ENCODE peak calls at places on chromosomes 12 and 14, in four cellular contexts. F, J, Z and D are unnamed samples.

GRCh38 chr12:119314290-119314689 is 20.2 kb upstream of the CCDC60 start:
- ATAC-seq in F (no peak), Z (peak), J (no peak), D (no peak)

GRCh38 chr14:50823051-50823762 is 7.8 kb downstream of the NIN start:
- ATAC-seq in F (peak), Z (no peak), J (peak), D (no peak)

GRCh38 chr12:99810718-99811593 is 163.4 kb downstream of the GARIN6 start:
- ATAC-seq in J (peak), F (no peak), Z (no peak), D (no peak)

GRCh38 chr14:94599656-94600004 is 12.6 kb upstream of the SERPINA3 start:
- ATAC-seq in Z (no peak), J (no peak), F (peak), D (no peak)

GRCh38 chr12:109952873-109953272 is 43.3 kb downstream of the GIT2 start:
- ATAC-seq in F (no peak), J (no peak), Z (no peak), D (no peak)

GRCh38 chr14:65032319-65032718 is 45.6 kb downstream of the FNTB start:
- ATAC-seq in Z (no peak), F (peak), J (no peak), D (no peak)

GRCh38 chr12:102964872-102965271 is 7.4 kb downstream of the ASCL1 start:
- ATAC-seq in Z (no peak), F (peak), J (peak), D (no peak)

GRCh38 chr12:77202457-77203060 is 137.2 kb upstream of the E2F7 start:
- ATAC-seq in F (no peak), Z (no peak), J (no peak), D (no peak)

GRCh38 chr12:563250-563781 is 99.9 kb downstream of the NINJ2 start:
- ATAC-seq in J (no peak), F (no peak), Z (no peak), D (no peak)

GRCh38 chr12:43210437-43211197 is 341.4 kb downstream of the ADAMTS20 start:
- ATAC-seq in F (no peak), J (peak), Z (no peak), D (no peak)

GRCh38 chr12:114415525-114415868 is 9.6 kb upstream of the TBX5 start:
- ATAC-seq in Z (no peak), J (no peak), F (no peak), D (no peak)

GRCh38 chr12:25194211-25194610 is 749 bp downstream of the DNAI7 start:
- ATAC-seq in Z (no peak), J (no peak), F (no peak), D (no peak)

GRCh38 chr14:106802413-106803364 is 1276.3 kb downstream of the TMEM121 start:
- ATAC-seq in F (no peak), J (no peak), Z (no peak), D (no peak)

GRCh38 chr14:105962532-105962931 is 436.1 kb downstream of the TMEM121 start:
- ATAC-seq in F (no peak), Z (no peak), J (no peak), D (no peak)

GRCh38 chr14:97025722-97026121 is 228.5 kb downstream of the VRK1 start:
- ATAC-seq in Z (no peak), F (no peak), J (no peak), D (no peak)

GRCh38 chr12:50192241-50192640 is 25.1 kb upstream of the CERS5 start:
- ATAC-seq in Z (no peak), J (no peak), F (no peak), D (no peak)

GRCh38 chr12:20367731-20368652 is at the start of gene PDE3A:
- ATAC-seq in F (peak), Z (no peak), J (peak), D (peak)

GRCh38 chr12:54216580-54217308 is 28.0 kb upstream of the SMUG1 start:
- ATAC-seq in J (peak), F (peak), Z (peak), D (peak)

GRCh38 chr12:114869091-114869834 is 185.3 kb upstream of the TBX3 start:
- ATAC-seq in F (no peak), Z (no peak), J (no peak), D (no peak)

GRCh38 chr14:68890173-68890931 is 88.8 kb downstream of the ACTN1 start:
- ATAC-seq in F (no peak), Z (no peak), J (no peak), D (no peak)

GRCh38 chr12:32612658-32613614 is 66.2 kb upstream of the DNM1L start:
- ATAC-seq in F (no peak), J (no peak), Z (no peak), D (no peak)

GRCh38 chr12:22415342-22416309 is 81.1 kb upstream of the ST8SIA1 start:
- ATAC-seq in Z (no peak), F (peak), J (peak), D (peak)

GRCh38 chr14:58878740-58879139 is 241.0 kb downstream of the DACT1 start:
- ATAC-seq in J (no peak), Z (no peak), F (no peak), D (no peak)

GRCh38 chr14:74846168-74846567 is 29.8 kb downstream of the PROX2 start:
- ATAC-seq in J (no peak), Z (no peak), F (no peak), D (no peak)

GRCh38 chr12:19307451-19307850 is 131.8 kb upstream of the AEBP2 start:
- ATAC-seq in J (no peak), F (no peak), Z (no peak), D (no peak)

GRCh38 chr12:49089831-49090773 is 4.5 kb downstream of the DHH start:
- ATAC-seq in J (no peak), Z (peak), F (no peak), D (no peak)
- TF ChIP-seq CTCF in J (peak), Z (no peak), F (no peak), D (no peak)

GRCh38 chr14:24315807-24316596 is 4.7 kb downstream of the LTB4R start:
- ATAC-seq in Z (peak), F (peak), J (peak), D (peak)
- H3K4me3 ChIP-seq in Z (no peak), F (no peak), J (peak), D (peak)

GRCh38 chr12:15818418-15818817 is 29.2 kb upstream of the EPS8 start:
- ATAC-seq in F (no peak), J (no peak), Z (no peak), D (no peak)

GRCh38 chr12:15811192-15812127 is 22.3 kb upstream of the EPS8 start:
- ATAC-seq in F (no peak), Z (no peak), J (no peak), D (no peak)

GRCh38 chr12:15819644-15820437 is 30.7 kb upstream of the EPS8 start:
- ATAC-seq in F (no peak), J (peak), Z (no peak), D (no peak)

GRCh38 chr12:15815730-15816129 is 26.5 kb upstream of the EPS8 start:
- ATAC-seq in Z (no peak), F (no peak), J (no peak), D (no peak)
- TF ChIP-seq CTCF in Z (no peak), F (no peak), J (no peak), D (no peak)

GRCh38 chr12:116346222-116346621 is 68.7 kb upstream of the MED13L start:
- ATAC-seq in F (no peak), J (peak), Z (peak), D (no peak)
- H3K4me3 ChIP-seq in F (no peak), J (no peak), Z (no peak), D (no peak)

GRCh38 chr12:124432376-124432775 is 135.0 kb downstream of the NCOR2 start:
- ATAC-seq in Z (no peak), F (no peak), J (peak), D (no peak)

GRCh38 chr12:124433906-124434305 is 133.5 kb downstream of the NCOR2 start:
- ATAC-seq in J (no peak), Z (no peak), F (no peak), D (no peak)

GRCh38 chr12:124434951-124435805 is 132.2 kb downstream of the NCOR2 start:
- ATAC-seq in F (no peak), Z (no peak), J (no peak), D (no peak)

GRCh38 chr12:124434364-124434763 is 133.0 kb downstream of the NCOR2 start:
- ATAC-seq in Z (no peak), J (no peak), F (no peak), D (no peak)

DNA sequence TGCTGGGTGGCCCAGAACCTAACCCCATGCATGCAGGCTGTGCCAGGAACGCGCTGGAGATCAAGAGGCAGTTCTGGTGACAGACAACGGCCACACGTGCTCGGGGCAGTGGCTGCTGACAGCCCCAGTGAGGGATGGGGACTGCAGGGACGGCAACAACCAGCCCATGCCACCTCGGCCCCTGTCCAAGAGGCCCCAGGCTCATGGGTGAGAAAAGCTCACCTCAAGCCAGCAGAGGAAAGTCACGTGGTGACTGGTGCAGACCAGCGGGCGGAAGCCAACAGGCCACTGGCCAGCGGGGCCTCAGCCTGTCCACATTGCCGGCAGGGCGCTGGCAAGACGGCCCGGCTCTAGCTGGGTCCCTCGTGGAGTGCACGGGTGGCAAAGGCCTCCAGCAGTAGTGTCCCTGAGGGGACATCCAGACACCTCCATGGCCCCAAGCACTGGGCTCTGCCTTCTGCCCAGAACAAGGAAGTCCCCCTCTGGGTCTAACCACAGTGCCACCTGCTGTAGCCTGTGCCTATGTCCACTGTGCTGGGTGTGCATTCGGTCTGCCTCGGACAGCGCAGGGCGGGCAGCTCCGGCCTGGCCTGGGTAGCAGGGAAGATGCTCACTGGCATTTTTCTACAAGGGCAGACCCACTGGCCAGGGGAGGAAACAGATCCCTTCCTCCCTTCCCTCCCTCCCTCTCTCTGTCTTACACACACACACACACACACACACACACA is 134.1 kb downstream of the NCOR2 start:
- ATAC-seq in Z (peak), J (peak), F (no peak), D (peak)
- TF ChIP-seq CTCF in Z (no peak), J (no peak), F (no peak), D (no peak)

DNA sequence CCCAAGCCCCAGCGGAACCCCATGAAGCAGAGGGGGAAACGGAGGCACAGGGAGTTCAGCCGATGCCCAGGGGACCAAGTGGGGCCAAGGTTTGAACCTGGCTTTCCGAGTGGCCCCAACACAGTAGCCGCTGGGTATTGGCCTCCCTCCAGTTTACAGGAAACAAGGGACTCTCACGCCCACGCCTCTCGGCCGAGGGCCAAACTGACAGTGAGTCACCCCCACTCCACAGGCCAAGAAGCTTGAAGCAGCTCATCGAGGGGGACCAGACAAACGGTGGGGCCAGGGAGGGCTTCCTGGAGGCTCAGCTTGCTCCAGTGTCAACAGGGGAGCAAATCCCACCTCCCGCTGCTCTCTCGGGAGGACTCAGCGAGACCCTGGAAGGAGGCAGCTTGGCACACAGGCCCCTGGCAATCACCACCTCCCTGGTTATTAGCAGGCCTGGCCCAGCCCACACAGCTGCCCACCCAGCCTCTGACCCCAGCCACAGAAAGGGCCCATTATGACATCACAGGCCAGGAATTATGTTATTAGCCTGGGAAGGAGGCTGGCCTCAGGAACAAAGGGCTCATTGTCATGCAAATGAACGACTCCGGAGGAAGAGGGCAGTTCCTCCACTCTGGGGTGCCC is 54.6 kb downstream of the NCOR2 start:
- ATAC-seq in Z (peak), J (peak), F (peak), D (peak)
- H3K4me3 ChIP-seq in Z (peak), J (no peak), F (no peak), D (no peak)

GRCh38 chr14:104143521-104144452 is 5.4 kb downstream of the KIF26A start:
- ATAC-seq in J (no peak), Z (no peak), F (no peak), D (no peak)
- TF ChIP-seq CTCF in J (no peak), Z (no peak), F (no peak), D (no peak)

DNA sequence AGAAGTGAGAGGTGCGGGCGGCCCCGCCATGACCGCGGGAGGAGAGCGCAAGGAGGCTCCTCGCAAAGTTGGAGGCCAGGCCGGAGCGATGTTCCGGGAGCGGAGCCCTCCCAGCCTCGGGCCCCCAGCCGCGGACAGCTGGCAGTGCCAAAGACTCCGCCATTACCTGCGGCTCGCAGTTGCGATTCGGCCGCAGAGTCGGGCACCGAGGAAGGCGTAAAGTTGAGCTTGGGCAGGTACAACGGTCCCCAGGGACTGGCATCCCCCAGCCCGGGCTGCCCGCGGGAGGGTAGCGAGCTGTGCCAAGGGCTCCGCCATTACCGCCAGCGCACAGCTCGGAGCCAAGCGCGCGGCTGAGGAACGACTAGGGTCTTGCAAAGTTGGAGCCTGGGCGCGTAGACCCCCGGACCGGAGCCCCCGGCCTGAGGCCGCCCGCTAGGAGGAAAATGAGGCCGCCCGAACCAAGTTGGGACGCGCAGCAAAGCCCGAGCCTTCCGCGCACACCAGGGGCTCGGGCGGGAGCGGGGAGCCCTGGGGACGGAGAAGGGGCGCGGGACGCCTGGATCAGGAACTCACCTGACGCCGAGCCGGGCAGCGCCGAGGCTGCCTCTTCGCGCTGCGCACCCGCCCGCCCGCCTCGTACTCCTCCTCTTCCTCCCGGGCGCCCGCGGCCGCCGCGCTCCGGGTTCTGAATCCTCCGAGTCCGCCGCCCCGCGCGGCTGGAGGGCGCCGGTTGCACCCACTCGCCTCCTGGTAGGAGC is 695 bp downstream of the NOS1 start:
- ATAC-seq in J (no peak), F (no peak), Z (no peak), D (no peak)
- H3K4me3 ChIP-seq in J (no peak), F (no peak), Z (no peak), D (no peak)

GRCh38 chr12:12506541-12506940 is 56.1 kb downstream of the DUSP16 start:
- ATAC-seq in J (peak), F (no peak), Z (peak), D (no peak)
- TF ChIP-seq CTCF in J (no peak), F (no peak), Z (no peak), D (no peak)